ENCODE peak calls at places on chromosomes 13 and 19, in six cellular contexts. Z is fibroblast of pulmonary artery, F is Calu3, N is brain microvascular endothelial cell, E is tibial nerve, Y is prostate gland. W is an unnamed sample.

GRCh38 chr13:97432232-97432916 is 1.6 kb upstream of the RAP2A start:
- DNase-seq in Y (no peak), N (no peak), F (no peak), Z (no peak), E (no peak), W (no peak)

GRCh38 chr19:7083076-7083956 is 13.8 kb downstream of the ZNF557 start:
- DNase-seq in Z (peak), Y (no peak), N (peak), F (no peak), E (no peak), W (peak)

GRCh38 chr19:54074851-54075250 is 6.3 kb downstream of the TARM1 start:
- DNase-seq in E (no peak), N (no peak), F (no peak), Z (no peak), Y (no peak), W (no peak)

GRCh38 chr19:11197291-11198174 is at the start of gene KANK2:
- DNase-seq in Y (peak), Z (peak), F (peak), E (peak), N (peak), W (peak)

GRCh38 chr19:48991823-48992570 is 1.1 kb downstream of the GYS1 start:
- DNase-seq in F (peak), E (peak), Y (peak), N (peak), Z (peak), W (peak)

GRCh38 chr19:30037835-30038234 is 95.8 kb downstream of the URI1 start:
- DNase-seq in Y (no peak), E (no peak), N (no peak), F (no peak), Z (no peak), W (no peak)

GRCh38 chr13:72648513-72649065 is 78.8 kb downstream of the MZT1 start:
- DNase-seq in E (no peak), Y (no peak), N (no peak), F (no peak), Z (no peak), W (no peak)

GRCh38 chr13:43516401-43516826 is 270.4 kb downstream of the ENOX1 start:
- DNase-seq in Z (peak), N (no peak), F (no peak), Y (peak), E (no peak), W (peak)

GRCh38 chr13:43815204-43815603 is 28.4 kb upstream of the ENOX1 start:
- DNase-seq in Y (no peak), N (peak), Z (peak), F (no peak), E (no peak), W (peak)

GRCh38 chr13:86425127-86425526 is 625.9 kb upstream of the SLITRK6 start:
- DNase-seq in E (no peak), N (no peak), F (no peak), Y (no peak), Z (no peak), W (no peak)

GRCh38 chr13:106570354-106570822 is 2.5 kb upstream of the ARGLU1 start:
- DNase-seq in N (peak), F (peak), E (peak), Z (peak), Y (peak), W (peak)

GRCh38 chr13:31742102-31742695 is 2.9 kb downstream of the RXFP2 start:
- DNase-seq in N (peak), E (peak), F (peak), Y (peak), Z (peak), W (peak)

GRCh38 chr13:43652751-43653150 is 134.0 kb downstream of the ENOX1 start:
- DNase-seq in Y (no peak), E (no peak), N (no peak), F (no peak), Z (no peak), W (no peak)

GRCh38 chr13:106088094-106088493 is 447.4 kb downstream of the EFNB2 start:
- DNase-seq in F (no peak), Y (no peak), N (no peak), Z (no peak), E (no peak), W (no peak)

GRCh38 chr13:51067376-51068125 is 43.5 kb downstream of the C13orf42 start:
- DNase-seq in Y (no peak), N (no peak), F (no peak), E (no peak), Z (peak), W (no peak)

GRCh38 chr13:28636078-28636477 is 22.9 kb upstream of the POMP start:
- DNase-seq in F (no peak), Z (peak), E (no peak), Y (no peak), N (no peak), W (peak)

GRCh38 chr13:80337011-80337688 is 3.8 kb downstream of the SPRY2 start:
- DNase-seq in E (no peak), Y (peak), N (no peak), F (peak), Z (peak), W (no peak)

GRCh38 chr19:7605490-7606222 is 10.0 kb downstream of the CAMSAP3 start:
- DNase-seq in Z (peak), Y (no peak), N (no peak), F (peak), E (no peak), W (no peak)

GRCh38 chr19:17680235-17680722 is 7.9 kb downstream of the UNC13A start:
- DNase-seq in F (peak), N (peak), E (peak), Y (no peak), Z (peak), W (peak)

GRCh38 chr13:95352486-95352885 is 51.2 kb upstream of the ABCC4 start:
- DNase-seq in E (no peak), F (no peak), Y (no peak), Z (no peak), N (no peak), W (no peak)

GRCh38 chr19:4031420-4031819 is 23.9 kb downstream of the PIAS4 start:
- DNase-seq in N (no peak), E (no peak), F (no peak), Y (no peak), Z (no peak), W (no peak)

DNA sequence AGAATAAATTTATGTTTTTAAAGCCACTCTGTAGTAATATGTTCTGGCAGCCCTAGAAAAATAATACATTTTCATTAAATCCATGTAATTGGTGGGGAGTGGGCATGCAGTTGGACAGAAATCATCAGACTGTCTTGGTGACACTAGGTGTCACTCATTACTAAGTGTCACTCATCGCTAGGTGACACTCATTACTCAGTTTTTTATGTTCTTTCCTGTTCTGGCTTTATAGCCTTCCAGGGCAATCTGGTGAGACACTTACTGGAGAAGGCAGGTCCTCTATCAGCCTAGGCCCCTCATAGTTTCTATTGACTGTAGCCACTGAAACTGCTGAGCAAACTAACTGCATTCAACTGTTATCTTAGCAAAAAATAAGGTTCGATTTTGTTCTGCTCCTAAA is 542.1 kb downstream of the SLITRK1 start:
- DNase-seq in Z (no peak), E (no peak), F (no peak), Y (no peak), N (no peak), W (no peak)
- TF ChIP-seq CTCF in Z (no peak), E (no peak), F (no peak), Y (no peak), N (no peak), W (no peak)

GRCh38 chr13:111505175-111505777 is 184.8 kb downstream of the TEX29 start:
- DNase-seq in E (no peak), Y (no peak), Z (no peak), N (no peak), F (no peak), W (no peak)
- TF ChIP-seq CTCF in E (no peak), Y (no peak), Z (no peak), N (peak), F (no peak), W (peak)

GRCh38 chr19:47600246-47601179 is 8.4 kb upstream of the BICRA start:
- DNase-seq in E (peak), F (peak), N (peak), Z (peak), Y (peak), W (peak)
- TF ChIP-seq CTCF in E (peak), F (no peak), N (no peak), Z (no peak), Y (no peak), W (peak)

GRCh38 chr19:35142531-35143230 is 374 bp upstream of the FXYD7 start:
- DNase-seq in F (peak), N (no peak), Z (peak), E (no peak), Y (no peak), W (no peak)
- TF ChIP-seq CTCF in F (peak), N (peak), Z (peak), E (no peak), Y (peak), W (peak)

GRCh38 chr13:37995052-37995451 is 125.5 kb upstream of the TRPC4 start:
- DNase-seq in Z (peak), Y (no peak), E (no peak), F (no peak), N (peak), W (peak)
- TF ChIP-seq CTCF in Z (no peak), Y (no peak), E (no peak), F (no peak), N (no peak), W (no peak)

GRCh38 chr19:2578911-2579677 is 103.2 kb downstream of the GADD45B start:
- DNase-seq in E (peak), N (peak), Y (peak), F (peak), Z (peak), W (peak)
- TF ChIP-seq CTCF in E (peak), N (peak), Y (peak), F (peak), Z (peak), W (peak)

GRCh38 chr19:6022570-6023049 is 44.7 kb upstream of the RANBP3 start:
- DNase-seq in N (no peak), Z (no peak), F (no peak), E (no peak), Y (no peak), W (no peak)
- TF ChIP-seq CTCF in N (no peak), Z (no peak), F (no peak), E (no peak), Y (no peak), W (peak)

GRCh38 chr13:49066856-49067255 is 91.1 kb downstream of the FNDC3A start:
- DNase-seq in F (no peak), E (no peak), N (no peak), Z (no peak), Y (no peak), W (no peak)
- TF ChIP-seq CTCF in F (no peak), E (no peak), N (no peak), Z (no peak), Y (no peak), W (no peak)

W was measured in HFFc6.